ENCODE peak calls at places on chromosomes 3 and 15, in four cellular contexts. W is right cardiac atrium, F is esophagus squamous epithelium, R is tibial artery. L is an unnamed sample.

GRCh38 chr15:47711654-47712053 is 5.7 kb upstream of the SEMA6D start:
- DNase-seq in W (no peak), F (no peak), R (no peak), L (no peak)

GRCh38 chr3:66761093-66761780 is 236.9 kb upstream of the KBTBD8 start:
- DNase-seq in W (no peak), F (no peak), R (no peak), L (no peak)

GRCh38 chr15:20106026-20106425 is 435.6 kb downstream of the GOLGA6L6 start:
- DNase-seq in W (peak; percentile 72), F (no peak), R (no peak), L (peak; percentile 64)

GRCh38 chr15:98815207-98815606 is 166.9 kb downstream of the IGF1R start:
- DNase-seq in W (no peak), F (no peak), R (no peak), L (no peak)

GRCh38 chr3:74614133-74614967 is at the start of gene CNTN3:
- DNase-seq in W (peak; percentile 56), F (no peak), R (no peak), L (peak; percentile 72)

GRCh38 chr3:19348929-19349564 is 200.7 kb downstream of the KCNH8 start:
- DNase-seq in W (no peak), F (no peak), R (no peak), L (no peak)

GRCh38 chr3:47007482-47008257 is 28.2 kb downstream of the NBEAL2 start:
- DNase-seq in W (peak; percentile 55), F (no peak), R (no peak), L (peak; percentile 61)

GRCh38 chr3:125386811-125387210 is 11.7 kb upstream of the ZNF148 start:
- DNase-seq in W (no peak), F (no peak), R (peak; percentile 28), L (no peak)

GRCh38 chr3:32909999-32910398 is 41.4 kb upstream of the CCR4 start:
- DNase-seq in W (no peak), F (no peak), R (no peak), L (no peak)

GRCh38 chr3:23710555-23710954 is 95.2 kb upstream of the UBE2E1 start:
- DNase-seq in W (peak; percentile 62), F (no peak), R (no peak), L (no peak)

GRCh38 chr3:40229963-40230362 is 79.5 kb upstream of the EIF1B start:
- DNase-seq in W (no peak), F (no peak), R (no peak), L (no peak)

GRCh38 chr3:168061332-168061996 is 34.3 kb downstream of the GOLIM4 start:
- DNase-seq in W (no peak), F (no peak), R (no peak), L (no peak)

GRCh38 chr3:168054447-168054846 is 41.3 kb downstream of the GOLIM4 start:
- DNase-seq in W (no peak), F (no peak), R (no peak), L (no peak)

GRCh38 chr3:168060317-168060716 is 35.4 kb downstream of the GOLIM4 start:
- DNase-seq in W (no peak), F (no peak), R (no peak), L (no peak)

GRCh38 chr3:168062679-168063078 is 33.0 kb downstream of the GOLIM4 start:
- DNase-seq in W (no peak), F (no peak), R (no peak), L (no peak)

DNA sequence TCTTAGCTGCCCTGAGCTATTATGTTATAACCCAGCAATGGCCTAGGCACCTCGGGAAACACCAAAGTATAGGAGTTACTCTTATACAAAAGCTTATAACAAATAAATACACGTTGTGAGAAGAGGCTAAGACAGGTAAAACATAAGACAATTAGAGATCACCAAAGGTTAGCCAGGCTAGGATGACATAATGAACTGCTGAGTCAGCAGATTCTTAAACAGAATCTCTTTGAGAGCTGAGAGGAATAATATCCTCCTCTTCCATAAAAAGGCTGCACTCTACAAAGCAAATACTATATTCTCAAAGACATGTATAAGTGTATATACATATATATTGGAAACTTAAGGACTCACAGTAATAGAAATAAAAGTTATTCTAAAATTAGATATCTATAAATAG is 37.2 kb downstream of the GOLIM4 start:
- DNase-seq in W (no peak), F (no peak), R (no peak), L (no peak)
- H3K27ac ChIP-seq in W (no peak overlapping the region), F (no peak overlapping the region), R (no peak overlapping the region), L (no peak overlapping the region)

GRCh38 chr15:52789601-52790165 is 453 bp downstream of the ONECUT1 start:
- DNase-seq in W (peak; percentile 43), F (no peak), R (no peak), L (no peak)
- H3K4me1 ChIP-seq in W (peaks cover 4% of the 10 kb centered on the region), F (peaks cover 32% of the 10 kb centered on the region), R (peaks cover 55% of the 10 kb centered on the region), L (peaks cover 23% of the 10 kb centered on the region)

DNA sequence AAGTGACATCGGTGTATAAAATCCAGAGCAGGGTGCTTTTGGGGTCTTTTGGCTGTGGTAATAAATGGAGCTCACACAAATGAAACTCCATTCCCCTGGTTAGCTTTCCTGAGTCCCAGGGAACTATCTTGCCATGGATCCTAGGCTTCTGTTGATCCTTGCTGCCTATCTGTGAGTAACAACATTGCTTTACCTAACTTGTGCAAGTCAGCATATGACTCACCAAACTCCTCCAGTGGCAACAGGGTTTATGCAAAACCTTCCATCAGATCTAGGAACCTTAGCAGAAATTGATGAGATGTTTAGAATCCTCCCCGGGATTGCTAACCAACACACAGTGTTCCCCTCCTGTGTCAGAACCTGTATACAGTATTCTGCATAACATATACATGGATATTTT is 105.4 kb downstream of the SCAPER start:
- DNase-seq in W (no peak), F (no peak), R (no peak), L (no peak)
- H3K27ac ChIP-seq in W (no peak overlapping the region), F (no peak overlapping the region), R (no peak overlapping the region), L (no peak overlapping the region)

DNA sequence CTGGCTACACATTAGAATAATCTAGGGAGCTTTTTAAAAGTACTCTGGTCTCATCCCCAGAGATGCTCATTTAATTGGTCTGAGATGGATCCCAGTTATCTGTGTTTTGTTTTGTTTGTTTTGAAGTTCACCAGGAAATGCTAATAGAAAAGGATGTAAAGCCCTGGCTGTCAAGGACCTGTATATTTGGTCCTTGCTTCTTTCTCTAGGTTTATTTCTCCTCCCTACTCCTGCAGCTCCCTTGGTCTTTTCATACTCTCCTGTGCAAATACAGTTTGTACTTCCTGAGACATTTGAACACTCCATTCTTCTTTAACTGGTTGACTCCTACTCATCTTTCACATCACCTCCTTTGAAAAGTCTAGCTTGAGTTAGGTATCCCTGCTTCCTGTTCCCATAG is 3.3 kb downstream of the PIK3CA start:
- DNase-seq in W (no peak), F (no peak), R (no peak), L (no peak)
- H3K4me1 ChIP-seq in W (peaks cover 2% of the 10 kb centered on the region), F (peaks cover 3% of the 10 kb centered on the region), R (peaks cover 8% of the 10 kb centered on the region), L (peaks cover 26% of the 10 kb centered on the region)

GRCh38 chr15:40918799-40919392 is 10.2 kb upstream of the DLL4 start:
- DNase-seq in W (peak; percentile 64), F (no peak), R (no peak), L (no peak)

GRCh38 chr15:40915106-40915661 is 14.0 kb upstream of the DLL4 start:
- DNase-seq in W (peak; percentile 51), F (no peak), R (no peak), L (no peak)

GRCh38 chr15:40915679-40916078 is 13.5 kb upstream of the DLL4 start:
- DNase-seq in W (no peak), F (no peak), R (no peak), L (no peak)

GRCh38 chr15:40917585-40917984 is 11.6 kb upstream of the DLL4 start:
- DNase-seq in W (no peak), F (no peak), R (no peak), L (no peak)

GRCh38 chr15:40918146-40918798 is 10.9 kb upstream of the DLL4 start:
- DNase-seq in W (peak; percentile 61), F (no peak), R (no peak), L (no peak)
- H3K27ac ChIP-seq in W (peak overlapping the region; percentile 26), F (peak overlapping the region; percentile 57), R (no peak overlapping the region), L (peak overlapping the region; percentile 49)

GRCh38 chr3:196122021-196122687 is 40.3 kb upstream of the TFRC start:
- DNase-seq in W (no peak), F (no peak), R (no peak), L (no peak)

GRCh38 chr3:196120291-196120951 is 38.5 kb upstream of the TFRC start:
- DNase-seq in W (peak; percentile 63), F (no peak), R (peak; percentile 57), L (no peak)

GRCh38 chr3:196115678-196116083 is 33.8 kb upstream of the TFRC start:
- DNase-seq in W (no peak), F (no peak), R (no peak), L (no peak)

GRCh38 chr3:196122688-196123046 is 40.8 kb upstream of the TFRC start:
- DNase-seq in W (no peak), F (no peak), R (no peak), L (no peak)

DNA sequence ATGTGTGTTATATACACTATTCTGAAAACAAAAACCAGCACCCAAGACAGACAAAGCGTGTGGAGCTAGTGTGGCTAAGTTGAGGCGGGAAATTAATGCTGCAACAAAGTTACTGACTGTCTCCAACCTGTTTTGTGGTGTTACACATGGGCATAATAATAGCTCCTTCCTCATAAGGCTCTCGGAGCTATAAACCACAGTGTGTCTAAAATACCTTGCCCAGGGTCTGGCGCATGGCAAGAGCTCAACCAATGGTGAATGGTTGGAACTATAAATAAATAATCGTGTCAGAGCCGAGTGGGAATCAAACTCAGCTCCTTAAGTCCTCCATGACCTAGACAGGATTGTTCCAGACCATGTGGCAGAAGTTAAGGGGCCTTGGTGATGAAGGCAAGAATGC is 35.9 kb upstream of the TFRC start:
- DNase-seq in W (no peak), F (no peak), R (no peak), L (no peak)
- H3K4me1 ChIP-seq in W (no peaks in the 10 kb centered on the region), F (no peaks in the 10 kb centered on the region), R (no peaks in the 10 kb centered on the region), L (peaks cover 18% of the 10 kb centered on the region)

L was measured in upper lobe of right lung.